ENCODE peak calls at places on chromosomes 4 and X, in six cellular contexts. C is activated CD4-positive, alpha-beta T cell treated with anti-CD3 and anti-CD28 coated beads, Interleukin-2, amount 50 U/mL, for 4 hours; R is HCEC 1CT; L is SK-N-DZ; E is astrocyte of the spinal cord; F is SIG-M5. Z is an unnamed sample.
A peak's percentile ranks its signal among the peaks of the same experiment; 100 is the strongest.

GRCh38 chrX:7240929-7241328 is 93.0 kb upstream of the PUDP start:
- DNase-seq in C (no peak), R (no peak), L (no peak), E (no peak), F (no peak), Z (no peak)

GRCh38 chr4:107318078-107318477 is 282.0 kb upstream of the DKK2 start:
- DNase-seq in C (no peak), R (no peak), L (no peak), E (no peak), F (no peak), Z (peak; percentile 20)

GRCh38 chrX:2486476-2487133 is 14.2 kb downstream of the DHRSX start:
- DNase-seq in C (no peak), R (no peak), L (no peak), E (no peak), F (no peak), Z (no peak)

GRCh38 chrX:65513610-65514009 is 21.0 kb downstream of the LAS1L start:
- DNase-seq in C (no peak), R (no peak), L (no peak), E (no peak), F (no peak), Z (no peak)

GRCh38 chr4:24262084-24262483 is 322.3 kb downstream of the DHX15 start:
- DNase-seq in C (no peak), R (no peak), L (no peak), E (no peak), F (no peak), Z (no peak)

GRCh38 chrX:7582191-7582590 is 260.8 kb upstream of the VCX start:
- DNase-seq in C (no peak), R (no peak), L (no peak), E (no peak), F (no peak), Z (no peak)

GRCh38 chr4:16067515-16067914 is 16.3 kb downstream of the PROM1 start:
- DNase-seq in C (no peak), R (no peak), L (no peak), E (no peak), F (no peak), Z (no peak)

GRCh38 chrX:34656467-34656841 is 631 bp downstream of the TMEM47 start:
- DNase-seq in C (no peak), R (no peak), L (no peak), E (no peak), F (no peak), Z (no peak)

GRCh38 chrX:27590044-27590443 is at the start of gene DCAF8L2:
- DNase-seq in C (no peak), R (no peak), L (no peak), E (no peak), F (no peak), Z (no peak)

GRCh38 chr4:137510866-137511265 is 21.4 kb downstream of the PCDH18 start:
- DNase-seq in C (no peak), R (peak; percentile 85), L (no peak), E (peak; percentile 94), F (no peak), Z (peak; percentile 82)

GRCh38 chr4:171516694-171517093 is 296.5 kb upstream of the GALNTL6 start:
- DNase-seq in C (no peak), R (no peak), L (no peak), E (no peak), F (no peak), Z (no peak)

GRCh38 chrX:14013074-14013473 is 16.6 kb downstream of the GEMIN8 start:
- DNase-seq in C (no peak), R (no peak), L (no peak), E (no peak), F (no peak), Z (no peak)

GRCh38 chr4:71389149-71389840 is 50.5 kb downstream of the SLC4A4 start:
- DNase-seq in C (no peak), R (peak; percentile 14), L (no peak), E (peak; percentile 40), F (no peak), Z (no peak)

GRCh38 chr4:168710353-168710946 is 213.6 kb downstream of the PALLD start:
- DNase-seq in C (no peak), R (peak; percentile 62), L (peak; percentile 17), E (peak; percentile 85), F (no peak), Z (peak; percentile 74)

GRCh38 chr4:48498895-48499294 is 8.8 kb downstream of the ZAR1 start:
- DNase-seq in C (no peak), R (no peak), L (no peak), E (no peak), F (no peak), Z (no peak)

GRCh38 chrX:119075271-119075670 is 2.5 kb downstream of the CT47C1 start:
- DNase-seq in C (no peak), R (no peak), L (no peak), E (no peak), F (no peak), Z (no peak)

GRCh38 chrX:103399744-103400143 is 23.4 kb downstream of the BEX3 start:
- DNase-seq in C (no peak), R (peak; percentile 43), L (no peak), E (no peak), F (no peak), Z (peak; percentile 80)

GRCh38 chr4:147547314-147548056 is 66.6 kb downstream of the EDNRA start:
- DNase-seq in C (no peak), R (peak; percentile 33), L (no peak), E (peak; percentile 81), F (no peak), Z (peak; percentile 78)

GRCh38 chr4:80073362-80074008 is 456 bp upstream of the ANTXR2 start:
- DNase-seq in C (no peak), R (no peak), L (no peak), E (no peak), F (peak; percentile 83), Z (no peak)

GRCh38 chr4:89661490-89661889 is 175.5 kb downstream of the SNCA start:
- DNase-seq in C (no peak), R (peak; percentile 62), L (no peak), E (peak; percentile 55), F (no peak), Z (peak; percentile 91)

GRCh38 chr4:29058519-29058918 is 1661.7 kb upstream of the PCDH7 start:
- DNase-seq in C (no peak), R (no peak), L (no peak), E (no peak), F (no peak), Z (no peak)

GRCh38 chrX:4435905-4436304 is 722.5 kb upstream of the PRKX start:
- DNase-seq in C (no peak), R (no peak), L (no peak), E (no peak), F (no peak), Z (no peak)

GRCh38 chr4:15779789-15780188 is 1.7 kb downstream of the CD38 start:
- DNase-seq in C (no peak), R (no peak), L (no peak), E (no peak), F (no peak), Z (peak; percentile 43)

GRCh38 chr4:133186210-133186609 is 37.1 kb downstream of the PCDH10 start:
- DNase-seq in C (no peak), R (peak; percentile 47), L (no peak), E (peak; percentile 34), F (no peak), Z (no peak)

GRCh38 chrX:119529355-119530276 is 35.6 kb downstream of the STEEP1 start:
- DNase-seq in C (no peak), R (no peak), L (no peak), E (no peak), F (peak; percentile 41), Z (no peak)

GRCh38 chr4:41418444-41418843 is 119.5 kb upstream of the LIMCH1 start:
- DNase-seq in C (no peak), R (peak; percentile 9), L (no peak), E (peak; percentile 79), F (no peak), Z (no peak)

GRCh38 chr4:123349401-123350190 is 47.0 kb upstream of the SPRY1 start:
- DNase-seq in C (no peak), R (no peak), L (no peak), E (no peak), F (no peak), Z (no peak)

GRCh38 chr4:25914670-25915358 is 794 bp downstream of the SMIM20 start:
- DNase-seq in C (no peak), R (no peak), L (no peak), E (no peak), F (no peak), Z (no peak)

GRCh38 chr4:122170775-122171174 is 18.6 kb downstream of the BLTP1 start:
- DNase-seq in C (no peak), R (no peak), L (no peak), E (no peak), F (no peak), Z (no peak)

GRCh38 chr4:21757281-21757680 is 191.3 kb downstream of the KCNIP4 start:
- DNase-seq in C (no peak), R (no peak), L (no peak), E (no peak), F (no peak), Z (no peak)

GRCh38 chr4:86592553-86593249 is 1.4 kb upstream of the PTPN13 start:
- DNase-seq in C (no peak), R (no peak), L (no peak), E (peak; percentile 18), F (no peak), Z (peak; percentile 76)

GRCh38 chr4:55013431-55013955 is 111.9 kb downstream of the KDR start:
- DNase-seq in C (no peak), R (no peak), L (no peak), E (no peak), F (no peak), Z (peak; percentile 27)

GRCh38 chr4:7867701-7868429 is 71.8 kb downstream of the AFAP1 start:
- DNase-seq in C (no peak), R (peak; percentile 20), L (no peak), E (no peak), F (no peak), Z (peak; percentile 83)

GRCh38 chr4:114997596-114997995 is 115.8 kb downstream of the NDST4 start:
- DNase-seq in C (no peak), R (no peak), L (no peak), E (peak; percentile 57), F (no peak), Z (peak; percentile 8)

GRCh38 chr4:80138556-80139538 is 58.5 kb upstream of the PRDM8 start:
- DNase-seq in C (peak; percentile 46), R (peak; percentile 78), L (no peak), E (peak; percentile 53), F (no peak), Z (peak; percentile 70)

GRCh38 chr4:159071178-159071968 is 31.5 kb upstream of the RAPGEF2 start:
- DNase-seq in C (no peak), R (peak; percentile 29), L (no peak), E (peak; percentile 87), F (no peak), Z (peak; percentile 81)

GRCh38 chr4:113169368-113169767 is 119.9 kb downstream of the ANK2 start:
- DNase-seq in C (no peak), R (no peak), L (no peak), E (no peak), F (no peak), Z (no peak)

GRCh38 chrX:129833153-129834004 is 10.3 kb downstream of the ZDHHC9 start:
- DNase-seq in C (no peak), R (peak; percentile 65), L (no peak), E (peak; percentile 72), F (no peak), Z (no peak)

GRCh38 chr4:1375051-1375721 is 28.2 kb downstream of the UVSSA start:
- DNase-seq in C (no peak), R (no peak), L (no peak), E (no peak), F (no peak), Z (no peak)

GRCh38 chr4:111689731-111690130 is 455.5 kb upstream of the FAM241A start:
- DNase-seq in C (no peak), R (peak; percentile 8), L (no peak), E (peak; percentile 33), F (no peak), Z (peak; percentile 28)

Z was measured in bronchial epithelial cell.